ENCODE peak calls at places on chromosome 6, in seven cellular contexts. G is Daoy; I is ELF-1; R is left kidney; B is left colon; A is GM13976; Y is stimulated activated CD8-positive, alpha-beta memory T cell treated with anti-CD3 and anti-CD28 coated beads, Interleukin-4, amount 100 ng/mL, for 24 hours. L is an unnamed sample.

GRCh38 chr6:72642435-72642834 is 20.6 kb downstream of the KCNQ5 start:
- DNase-seq in G (no peak), I (no peak), R (no peak), B (no peak), A (no peak), Y (no peak), L (no peak)

GRCh38 chr6:4647414-4648365 is 128.5 kb upstream of the CDYL start:
- DNase-seq in G (peak), I (peak), R (peak), B (peak), A (no peak), Y (peak), L (peak)

GRCh38 chr6:138957484-138957883 is 30.6 kb downstream of the REPS1 start:
- DNase-seq in G (no peak), I (no peak), R (no peak), B (no peak), A (no peak), Y (no peak), L (no peak)

GRCh38 chr6:100447900-100448700 is 16.6 kb downstream of the SIM1 start:
- DNase-seq in G (no peak), I (peak), R (peak), B (no peak), A (peak), Y (no peak), L (no peak)

GRCh38 chr6:91678679-91679078 is 1091.8 kb upstream of the MAP3K7 start:
- DNase-seq in G (no peak), I (no peak), R (peak), B (no peak), A (no peak), Y (no peak), L (no peak)

GRCh38 chr6:52645976-52646375 is 24.9 kb upstream of the TMEM14A start:
- DNase-seq in G (no peak), I (no peak), R (no peak), B (no peak), A (no peak), Y (no peak), L (no peak)

GRCh38 chr6:20583447-20583806 is 49.2 kb downstream of the CDKAL1 start:
- DNase-seq in G (no peak), I (no peak), R (no peak), B (no peak), A (no peak), Y (no peak), L (no peak)

GRCh38 chr6:136784910-136785746 is 7.1 kb downstream of the MAP3K5 start:
- DNase-seq in G (peak), I (no peak), R (no peak), B (peak), A (no peak), Y (no peak), L (no peak)